ENCODE peak calls at places on chromosomes 7 and 10, in five cellular contexts. W is K562, U is esophagus muscularis mucosa, C is GM12878, G is spleen. V is an unnamed sample.

GRCh38 chr7:55502988-55503514 is 69.3 kb downstream of the VOPP1 start:
- DNase-seq in W (no peak), U (no peak), C (no peak), G (no peak), V (no peak)

GRCh38 chr10:101839421-101840063 is 4.1 kb downstream of the KCNIP2 start:
- DNase-seq in W (peak; percentile 57), U (no peak), C (no peak), G (peak; percentile 93), V (no peak)

GRCh38 chr10:10038358-10038757 is 979.3 kb upstream of the CELF2 start:
- DNase-seq in W (no peak), U (no peak), C (no peak), G (no peak), V (no peak)

GRCh38 chr7:29879609-29880008 is 73.3 kb downstream of the WIPF3 start:
- DNase-seq in W (no peak), U (no peak), C (no peak), G (no peak), V (no peak)

GRCh38 chr10:63260860-63261251 is 127.7 kb downstream of the NRBF2 start:
- DNase-seq in W (no peak), U (no peak), C (no peak), G (no peak), V (no peak)

GRCh38 chr10:33187427-33187999 is 147.0 kb downstream of the NRP1 start:
- DNase-seq in W (no peak), U (no peak), C (no peak), G (no peak), V (no peak)

GRCh38 chr7:55130079-55130476 is 111.3 kb downstream of the EGFR start:
- DNase-seq in W (no peak), U (peak; percentile 91), C (no peak), G (no peak), V (no peak)

GRCh38 chr10:1063232-1063862 is 7.2 kb downstream of the WDR37 start:
- DNase-seq in W (no peak), U (no peak), C (no peak), G (no peak), V (no peak)

GRCh38 chr7:149103424-149103823 is 12.9 kb upstream of the ZNF786 start:
- DNase-seq in W (no peak), U (no peak), C (no peak), G (no peak), V (no peak)

GRCh38 chr10:88923525-88923924 is 29.0 kb downstream of the ACTA2 start:
- DNase-seq in W (no peak), U (no peak), C (no peak), G (no peak), V (no peak)

GRCh38 chr10:69769395-69769989 is 32.2 kb upstream of the COL13A1 start:
- DNase-seq in W (no peak), U (no peak), C (no peak), G (no peak), V (no peak)

GRCh38 chr10:73992899-73993788 is 4.8 kb upstream of the VCL start:
- DNase-seq in W (peak; percentile 83), U (no peak), C (no peak), G (no peak), V (no peak)

GRCh38 chr7:103914147-103914899 is 75.1 kb downstream of the RELN start:
- DNase-seq in W (peak; percentile 81), U (no peak), C (no peak), G (no peak), V (no peak)

GRCh38 chr10:20641605-20642004 is 255.5 kb downstream of the NEBL start:
- DNase-seq in W (no peak), U (no peak), C (no peak), G (no peak), V (no peak)

GRCh38 chr7:12801107-12801506 is 113.7 kb downstream of the ARL4A start:
- DNase-seq in W (no peak), U (no peak), C (no peak), G (no peak), V (peak; percentile 17)

GRCh38 chr7:100540073-100540723 is 1.2 kb downstream of the AGFG2 start:
- DNase-seq in W (no peak), U (no peak), C (no peak), G (no peak), V (no peak)

GRCh38 chr7:44955733-44956132 is 23.1 kb downstream of the MYO1G start:
- DNase-seq in W (peak; percentile 88), U (no peak), C (no peak), G (no peak), V (no peak)

GRCh38 chr7:35839860-35840854 is 39.3 kb downstream of the SEPTIN7 start:
- DNase-seq in W (no peak), U (no peak), C (no peak), G (no peak), V (no peak)

GRCh38 chr7:17680943-17681351 is 259.3 kb downstream of the SNX13 start:
- DNase-seq in W (peak; percentile 18), U (no peak), C (no peak), G (no peak), V (no peak)

GRCh38 chr7:72211175-72211574 is 201.0 kb downstream of the CALN1 start:
- DNase-seq in W (no peak), U (no peak), C (no peak), G (no peak), V (no peak)

GRCh38 chr7:18666107-18666728 is 170.7 kb downstream of the HDAC9 start:
- DNase-seq in W (peak; percentile 59), U (peak; percentile 94), C (peak; percentile 16), G (peak; percentile 92), V (peak; percentile 20)

GRCh38 chr7:47551550-47552121 is 30.3 kb downstream of the TNS3 start:
- DNase-seq in W (no peak), U (no peak), C (no peak), G (peak; percentile 43), V (no peak)

GRCh38 chr10:111018021-111018420 is 58.8 kb upstream of the ADRA2A start:
- DNase-seq in W (no peak), U (no peak), C (no peak), G (no peak), V (no peak)

GRCh38 chr7:93890464-93891068 is at the start of gene TFPI2:
- DNase-seq in W (peak; percentile 23), U (no peak), C (no peak), G (peak; percentile 72), V (peak; percentile 12)

GRCh38 chr7:5077740-5078139 is 32.1 kb downstream of the RBAK start:
- DNase-seq in W (no peak), U (no peak), C (no peak), G (no peak), V (no peak)

GRCh38 chr10:72258617-72259016 is 15.1 kb upstream of the DDIT4 start:
- DNase-seq in W (no peak), U (no peak), C (no peak), G (no peak), V (no peak)

GRCh38 chr10:72260215-72260587 is 13.5 kb upstream of the DDIT4 start:
- DNase-seq in W (no peak), U (no peak), C (no peak), G (no peak), V (no peak)

GRCh38 chr10:72261323-72262018 is 12.3 kb upstream of the DDIT4 start:
- DNase-seq in W (peak; percentile 81), U (no peak), C (peak; percentile 90), G (no peak), V (no peak)

GRCh38 chr10:72259491-72260214 is 14.1 kb upstream of the DDIT4 start:
- DNase-seq in W (no peak), U (no peak), C (no peak), G (no peak), V (peak; percentile 20)

GRCh38 chr10:72260588-72261322 is 13.0 kb upstream of the DDIT4 start:
- DNase-seq in W (peak; percentile 95), U (peak; percentile 95), C (peak; percentile 88), G (peak; percentile 97), V (peak; percentile 64)
- TF ChIP-seq POLR2AphosphoS5 in W (peak; percentile 47), U (peak; percentile 76), C (peak; percentile 23), G (peak; percentile 86), V (peak; percentile 51)

DNA sequence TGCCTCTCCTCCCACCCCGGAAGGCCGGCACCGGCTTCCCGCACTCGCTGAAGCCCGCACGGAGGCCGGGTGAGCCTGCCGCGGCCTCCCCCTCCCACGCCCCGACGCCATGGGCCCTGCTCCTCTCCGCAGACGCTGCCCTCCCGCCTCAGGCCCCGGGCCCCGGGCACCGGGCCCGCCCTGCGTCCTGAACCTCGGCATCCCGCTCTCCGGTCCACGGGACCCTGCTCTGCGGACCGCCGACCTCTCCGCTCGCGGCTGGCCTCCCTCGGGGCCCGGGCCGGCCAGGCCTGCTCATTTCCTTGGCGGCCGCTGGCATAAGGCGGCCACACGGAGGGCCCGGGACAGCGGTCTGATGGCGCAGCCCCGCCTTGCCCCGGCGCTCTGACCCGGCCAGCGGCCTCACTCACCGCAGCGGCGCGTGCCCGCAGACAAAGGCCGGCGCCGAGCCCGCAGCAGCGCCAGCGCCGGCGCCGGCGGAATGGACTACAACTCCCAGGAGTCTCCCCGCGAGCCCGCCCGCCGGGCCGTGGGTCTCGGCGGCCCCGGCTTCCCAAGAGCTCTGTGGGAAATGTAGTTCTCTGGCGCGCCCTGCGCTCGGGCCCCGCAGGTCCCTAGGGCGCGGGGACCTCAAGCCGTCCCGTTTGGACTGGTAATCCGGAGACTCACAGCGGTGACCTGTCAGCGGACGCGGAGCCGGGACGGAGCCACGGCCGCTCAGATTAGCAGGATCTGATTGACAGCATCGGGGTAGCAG is at the start of gene ZNF32:
- DNase-seq in W (peak; percentile 94), U (no peak), C (no peak), G (peak; percentile 94), V (peak; percentile 77)
- TF ChIP-seq POLR2A in W (peak; percentile 56), U (no peak), C (peak; percentile 69), G (peak; percentile 23), V (peak; percentile 20)

DNA sequence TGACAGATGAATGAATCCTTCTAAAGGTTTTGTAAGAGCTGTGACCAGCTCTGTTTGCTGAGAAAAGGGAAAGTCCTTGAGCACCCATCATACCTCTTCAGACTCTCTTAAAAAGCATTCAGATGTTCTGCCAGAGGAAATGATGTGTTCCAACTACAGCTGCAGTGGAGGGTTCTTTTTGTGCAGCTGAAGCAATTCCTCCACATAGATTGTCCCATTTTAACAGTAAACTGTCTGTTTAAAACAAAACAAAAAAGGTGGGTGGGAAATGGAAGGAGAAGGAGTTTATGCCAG is 364.5 kb downstream of the AUTS2 start:
- DNase-seq in W (no peak), U (no peak), C (peak; percentile 39), G (no peak), V (no peak)
- H3K4me3 ChIP-seq in W (no peak overlapping the region), U (no peak overlapping the region), C (peak overlapping the region; percentile 25), G (no peak overlapping the region), V (no peak overlapping the region)

DNA sequence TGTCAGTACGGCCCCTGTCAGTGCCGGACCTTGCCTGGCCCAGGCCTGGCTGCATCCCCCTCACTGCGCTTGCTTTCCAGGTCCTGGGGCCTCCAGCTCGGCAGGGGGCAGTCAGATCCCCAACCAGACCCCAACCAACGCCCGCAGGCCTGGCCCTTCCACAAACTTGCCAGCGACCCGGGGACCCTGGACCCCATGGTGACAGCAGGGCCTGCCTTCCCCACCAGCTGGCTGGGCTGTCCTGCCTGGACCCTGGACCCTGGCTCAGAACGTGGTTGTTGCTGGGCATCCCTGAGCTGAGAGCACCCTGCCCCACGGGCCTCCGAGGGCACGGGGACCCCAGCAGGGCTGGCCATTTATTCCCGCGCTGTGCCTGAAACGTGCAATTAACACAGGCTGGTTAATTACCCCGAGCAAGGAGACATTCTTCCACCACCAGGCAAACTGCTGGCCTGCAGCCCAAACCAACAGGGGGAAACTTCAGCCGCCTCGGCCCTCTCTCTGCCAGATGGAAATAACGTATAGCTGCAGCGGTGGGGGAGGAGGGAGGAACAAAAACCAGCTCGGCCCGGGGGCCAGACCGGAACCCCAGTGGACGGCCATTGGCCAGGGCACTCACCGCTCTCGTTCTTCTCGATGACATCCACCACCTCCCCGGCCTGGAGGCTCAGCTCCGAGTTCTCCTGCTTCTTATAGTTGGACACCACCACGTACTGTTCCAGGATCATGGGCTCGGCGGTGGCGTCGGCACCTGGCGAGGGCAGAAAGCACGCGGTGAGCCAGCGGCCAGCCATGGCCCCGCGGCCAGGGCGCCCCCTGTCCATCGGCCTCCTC is 167.1 kb downstream of the NEURL1 start:
- DNase-seq in W (no peak), U (no peak), C (no peak), G (peak; percentile 88), V (peak; percentile 26)
- TF ChIP-seq POLR2AphosphoS5 in W (no peak), U (no peak), C (no peak), G (no peak), V (no peak)

V was measured in prostate gland.